ENCODE peak calls at places on chromosomes 16 and 17, in eight cellular contexts. K, L, Y, F, R, G, X and W are unnamed samples.

GRCh38 chr17:35149941-35150340 is 2.3 kb downstream of the UNC45B start:
- DNase-seq in F (no peak), X (no peak), Y (no peak), G (no peak), K (no peak), R (no peak), L (no peak), W (no peak)

GRCh38 chr17:10048951-10049350 is 143.9 kb upstream of the RCVRN start:
- DNase-seq in K (no peak), F (no peak), R (no peak), X (no peak), G (no peak), L (no peak), Y (no peak), W (no peak)

GRCh38 chr16:57373117-57373947 is 1.0 kb downstream of the CX3CL1 start:
- DNase-seq in G (no peak), Y (no peak), F (no peak), L (no peak), K (no peak), X (no peak), R (no peak), W (no peak)

GRCh38 chr17:50064253-50064991 is 8.5 kb downstream of the ITGA3 start:
- DNase-seq in R (peak; percentile 99), Y (peak; percentile 94), L (no peak), G (no peak), F (no peak), K (no peak), X (peak; percentile 87), W (peak; percentile 92)

GRCh38 chr17:11996722-11997146 is 541 bp downstream of the ZNF18 start:
- DNase-seq in X (no peak), R (peak; percentile 72), Y (no peak), K (peak; percentile 15), G (peak; percentile 50), F (peak; percentile 24), L (peak; percentile 55), W (no peak)

GRCh38 chr17:78396436-78397335 is 18.2 kb downstream of the PGS1 start:
- DNase-seq in X (peak; percentile 76), R (no peak), F (no peak), G (no peak), Y (no peak), K (no peak), L (no peak), W (no peak)

GRCh38 chr17:50909765-50910661 is 43.9 kb upstream of the TOB1 start:
- DNase-seq in L (peak; percentile 77), G (no peak), X (no peak), Y (no peak), R (no peak), F (no peak), K (peak; percentile 54), W (no peak)

GRCh38 chr16:995087-995486 is 13.5 kb downstream of the SOX8 start:
- DNase-seq in Y (no peak), F (no peak), G (no peak), L (no peak), R (peak; percentile 48), X (no peak), K (no peak), W (no peak)

GRCh38 chr17:77409282-77410161 is 268.8 kb downstream of the SEC14L1 start:
- DNase-seq in G (no peak), K (peak; percentile 53), F (no peak), X (no peak), R (peak; percentile 68), L (no peak), Y (no peak), W (peak; percentile 56)

GRCh38 chr17:50380369-50381259 is 7.6 kb downstream of the EME1 start:
- DNase-seq in X (no peak), G (no peak), F (no peak), Y (no peak), L (no peak), K (no peak), R (peak; percentile 43), W (no peak)

GRCh38 chr16:19879241-19879792 is 5.3 kb downstream of the GPRC5B start:
- DNase-seq in F (peak; percentile 46), L (no peak), G (no peak), X (no peak), K (no peak), Y (no peak), R (peak; percentile 21), W (no peak)